ENCODE peak calls at places on chromosomes 6 and 20, in four cellular contexts. D is GM12878, U is K562, F is HepG2. Q is an unnamed sample.

GRCh38 chr6:134373282-134373922 is 55.5 kb upstream of the SGK1 start:
- DNase-seq in D (peak; percentile 85), U (no peak), F (no peak), Q (no peak)

GRCh38 chr6:142627474-142627873 is 317.5 kb downstream of the HIVEP2 start:
- DNase-seq in D (no peak), U (no peak), F (no peak), Q (no peak)

GRCh38 chr6:56144538-56145324 is 102.6 kb downstream of the COL21A1 start:
- DNase-seq in D (no peak), U (no peak), F (no peak), Q (no peak)

GRCh38 chr20:6898928-6899327 is 131.4 kb downstream of the BMP2 start:
- DNase-seq in D (no peak), U (no peak), F (no peak), Q (no peak)

GRCh38 chr6:6256881-6257280 is 63.6 kb downstream of the F13A1 start:
- DNase-seq in D (no peak), U (no peak), F (no peak), Q (no peak)

GRCh38 chr20:17421493-17421892 is 109.7 kb downstream of the BFSP1 start:
- DNase-seq in D (no peak), U (no peak), F (no peak), Q (no peak)

GRCh38 chr6:82072771-82073170 is 174.8 kb downstream of the IBTK start:
- DNase-seq in D (no peak), U (no peak), F (no peak), Q (no peak)

GRCh38 chr6:82251942-82252341 is 4.4 kb upstream of the IBTK start:
- DNase-seq in D (no peak), U (peak; percentile 26), F (peak; percentile 22), Q (no peak)

GRCh38 chr6:13308332-13308731 is 20.0 kb downstream of the TBC1D7 start:
- DNase-seq in D (no peak), U (no peak), F (no peak), Q (no peak)

GRCh38 chr6:94785514-94785913 is 791.8 kb upstream of the MANEA start:
- DNase-seq in D (no peak), U (no peak), F (no peak), Q (no peak)

GRCh38 chr20:24701027-24701426 is 231.6 kb downstream of the SYNDIG1 start:
- DNase-seq in D (no peak), U (no peak), F (no peak), Q (no peak)

GRCh38 chr6:118812972-118813371 is 81.0 kb upstream of the ASF1A start:
- DNase-seq in D (no peak), U (no peak), F (no peak), Q (no peak)

GRCh38 chr6:82365011-82365751 is 1.6 kb downstream of the TPBG start:
- DNase-seq in D (no peak), U (no peak), F (no peak), Q (peak; percentile 56)

GRCh38 chr6:75483136-75483952 is 10.3 kb downstream of the FILIP1 start:
- DNase-seq in D (no peak), U (no peak), F (no peak), Q (no peak)

GRCh38 chr20:54468082-54468481 is 7.3 kb upstream of the DOK5 start:
- DNase-seq in D (no peak), U (no peak), F (no peak), Q (no peak)

GRCh38 chr6:47512872-47513271 is 35.3 kb downstream of the CD2AP start:
- DNase-seq in D (no peak), U (no peak), F (no peak), Q (no peak)

GRCh38 chr6:16064687-16065086 is 64.2 kb upstream of the MYLIP start:
- DNase-seq in D (no peak), U (no peak), F (no peak), Q (no peak)

GRCh38 chr6:55980627-55981211 is 105.3 kb upstream of the BMP5 start:
- DNase-seq in D (no peak), U (no peak), F (peak; percentile 42), Q (no peak)

GRCh38 chr6:17968081-17968518 is 19.3 kb downstream of the KIF13A start:
- DNase-seq in D (no peak), U (no peak), F (no peak), Q (no peak)

GRCh38 chr6:163958646-163959045 is 544.1 kb downstream of the QKI start:
- DNase-seq in D (no peak), U (no peak), F (no peak), Q (no peak)

DNA sequence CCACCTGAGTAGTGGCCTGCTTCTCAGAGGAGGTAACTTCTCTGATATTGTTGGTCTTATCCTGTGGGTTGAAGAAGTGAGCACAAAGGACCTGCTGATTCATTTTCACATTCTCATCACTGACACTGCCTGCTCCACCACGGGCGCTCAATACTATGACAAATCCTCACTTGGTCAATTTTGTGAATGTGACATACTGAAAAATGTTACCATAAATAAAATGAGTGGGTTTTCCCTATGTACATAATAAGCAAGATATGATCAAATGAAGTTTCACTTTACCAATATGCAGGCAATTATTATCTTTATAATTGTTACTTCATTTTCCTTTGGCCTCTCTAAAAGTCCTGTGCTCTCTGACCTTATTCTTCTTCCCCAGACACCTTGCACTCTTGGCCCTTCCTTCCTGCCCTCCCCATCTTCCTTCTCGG is 71.5 kb upstream of the RIPOR2 start:
- DNase-seq in D (no peak), U (no peak), F (no peak), Q (no peak)
- TF ChIP-seq ETV6 in D (no peak), U (no peak), F (no peak), Q (no peak)

DNA sequence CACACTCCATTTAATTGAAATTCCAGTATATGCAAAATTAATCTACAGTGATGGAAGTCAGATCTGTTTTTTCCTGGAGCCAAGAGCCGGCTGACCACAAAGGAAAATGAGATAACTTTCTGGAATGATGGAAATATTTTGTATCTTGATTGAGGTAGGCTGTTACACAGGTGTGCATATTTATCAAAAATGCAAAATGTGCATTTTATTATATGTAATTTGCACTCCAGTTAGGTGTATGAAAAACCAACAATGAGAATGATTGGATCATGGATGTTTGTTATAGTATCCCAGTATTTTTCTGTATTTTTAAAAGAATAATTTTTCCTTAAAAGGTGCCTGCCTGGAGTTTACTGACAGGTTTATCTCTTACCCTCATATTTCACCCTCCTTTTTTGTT is 242.0 kb upstream of the JAG1 start:
- DNase-seq in D (no peak), U (no peak), F (no peak), Q (no peak)
- TF ChIP-seq ETV6 in D (no peak), U (no peak), F (no peak), Q (no peak)

GRCh38 chr6:20699402-20699801 is 165.1 kb downstream of the CDKAL1 start:
- DNase-seq in D (no peak), U (no peak), F (no peak), Q (no peak)

GRCh38 chr6:20693466-20694063 is 159.3 kb downstream of the CDKAL1 start:
- DNase-seq in D (no peak), U (no peak), F (no peak), Q (no peak)

GRCh38 chr6:20700375-20700774 is 166.1 kb downstream of the CDKAL1 start:
- DNase-seq in D (no peak), U (no peak), F (no peak), Q (no peak)

GRCh38 chr6:20698675-20699074 is 164.4 kb downstream of the CDKAL1 start:
- DNase-seq in D (no peak), U (no peak), F (no peak), Q (no peak)

DNA sequence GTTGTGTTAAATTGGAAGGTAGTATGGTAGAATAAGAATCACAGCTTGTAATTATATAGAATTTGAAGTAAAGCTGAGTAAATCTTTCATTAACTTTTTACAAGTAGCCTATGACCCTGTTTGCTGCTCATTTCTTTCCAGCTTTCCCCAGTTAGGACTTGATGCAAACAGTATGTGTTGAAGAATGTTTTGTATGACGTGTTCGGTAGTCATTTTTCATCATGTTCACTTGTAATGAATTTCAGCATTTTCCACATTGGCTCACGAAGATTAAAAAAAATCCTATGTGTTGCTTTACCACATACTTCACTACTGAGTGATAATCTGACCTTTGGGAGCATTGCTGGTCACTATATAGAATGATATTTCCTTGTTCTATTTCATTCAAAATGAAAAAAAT is 162.4 kb downstream of the CDKAL1 start:
- DNase-seq in D (no peak), U (no peak), F (no peak), Q (no peak)
- TF ChIP-seq ETV6 in D (no peak), U (no peak), F (no peak), Q (no peak)

GRCh38 chr6:80001337-80001736 is 3.1 kb upstream of the TTK start:
- DNase-seq in D (no peak), U (no peak), F (no peak), Q (no peak)
- TF ChIP-seq ETV6 in D (no peak), U (no peak), F (no peak), Q (no peak)

GRCh38 chr6:32192608-32193039 is at the start of gene GPSM3:
- DNase-seq in D (peak; percentile 59), U (peak; percentile 53), F (no peak), Q (peak; percentile 46)
- TF ChIP-seq ETV6 in D (no peak), U (peak; percentile 68), F (no peak), Q (no peak)

GRCh38 chr6:45624228-45624627 is 246.5 kb upstream of the SUPT3H start:
- DNase-seq in D (no peak), U (no peak), F (no peak), Q (no peak)

GRCh38 chr6:45626087-45626891 is 248.6 kb upstream of the SUPT3H start:
- DNase-seq in D (no peak), U (no peak), F (no peak), Q (no peak)

GRCh38 chr6:45630314-45630713 is 252.6 kb upstream of the SUPT3H start:
- DNase-seq in D (no peak), U (no peak), F (no peak), Q (no peak)

GRCh38 chr6:45619994-45620471 is 242.3 kb upstream of the SUPT3H start:
- DNase-seq in D (no peak), U (no peak), F (no peak), Q (no peak)

DNA sequence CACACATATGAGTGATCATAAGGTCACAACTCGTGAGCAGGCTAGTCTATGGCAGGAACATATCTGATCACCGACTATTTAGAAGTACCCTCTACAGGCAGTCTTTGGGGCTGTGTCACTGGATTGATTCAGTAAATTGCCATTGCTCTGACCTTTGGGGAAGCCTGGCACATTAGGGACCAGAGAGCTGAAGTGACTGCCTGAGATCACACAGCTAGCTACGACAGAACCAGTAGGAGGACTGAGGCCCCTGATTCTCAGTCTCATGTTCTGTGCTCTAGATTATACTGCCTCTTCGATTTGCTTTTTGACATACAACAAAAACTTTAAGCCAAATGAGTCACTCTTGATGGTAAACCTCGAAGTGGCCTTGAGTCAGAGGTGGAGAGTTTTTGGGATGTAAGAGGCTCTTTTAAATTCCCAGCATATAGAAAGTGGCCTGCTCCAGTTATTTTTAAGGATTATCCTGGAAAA is 247.5 kb upstream of the SUPT3H start:
- DNase-seq in D (no peak), U (no peak), F (no peak), Q (no peak)
- TF ChIP-seq ETV6 in D (no peak), U (no peak), F (no peak), Q (no peak)

DNA sequence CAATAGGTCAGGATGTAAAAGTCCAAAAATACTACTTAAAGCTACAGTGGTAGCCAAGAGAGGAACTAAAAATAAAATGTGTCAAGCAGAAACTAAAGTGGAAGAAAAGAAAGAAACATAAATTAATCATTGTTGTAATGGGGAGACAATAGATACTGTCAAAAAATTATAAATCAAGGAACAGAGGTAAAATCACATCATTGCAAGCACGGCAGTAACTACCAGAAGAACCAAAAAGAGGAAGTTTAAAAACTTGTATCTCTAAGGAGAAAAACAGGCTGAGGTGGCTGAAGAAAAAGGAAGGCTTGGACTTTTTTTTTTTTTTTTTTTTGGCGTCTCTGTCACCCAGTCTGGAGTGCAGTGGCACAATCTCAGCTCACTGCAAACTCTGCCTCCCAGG is 82.6 kb upstream of the CDYL start:
- DNase-seq in D (no peak), U (no peak), F (no peak), Q (no peak)
- TF ChIP-seq ETV6 in D (no peak), U (no peak), F (no peak), Q (no peak)

Q was measured in WTC11.